ENCODE peak calls at places on chromosomes 4 and X, in nine cellular contexts. E is SW 1271, F is A673, C is cardiac muscle cell, D is hypothalamus, W is NT2/D1, Y is uterus, P is ascending aorta, O is GM12865. R is an unnamed sample.

GRCh38 chr4:71765837-71766236 is 18.0 kb downstream of the GC start:
- DNase-seq in Y (no peak), P (no peak), D (no peak), E (no peak), C (no peak), W (no peak), F (no peak), O (no peak), R (no peak)

GRCh38 chrX:24243692-24244091 is 70.2 kb downstream of the SUPT20HL2 start:
- DNase-seq in C (no peak), W (no peak), E (no peak), Y (no peak), F (peak; percentile 77), P (no peak), D (no peak), O (peak; percentile 40), R (no peak)

GRCh38 chr4:138138774-138139173 is 103.4 kb downstream of the SLC7A11 start:
- DNase-seq in F (no peak), P (no peak), Y (no peak), O (no peak), D (no peak), C (no peak), E (no peak), W (no peak), R (no peak)

GRCh38 chr4:87213425-87213824 is 7.0 kb downstream of the KLHL8 start:
- DNase-seq in D (no peak), P (no peak), F (peak; percentile 37), W (no peak), E (no peak), C (no peak), O (no peak), Y (no peak), R (peak; percentile 34)

GRCh38 chr4:6858997-6859396 is 50.6 kb upstream of the TBC1D14 start:
- DNase-seq in F (no peak), O (no peak), P (no peak), Y (no peak), C (no peak), D (no peak), E (no peak), W (no peak), R (no peak)

GRCh38 chr4:113293043-113293560 is 243.6 kb downstream of the ANK2 start:
- DNase-seq in Y (no peak), F (no peak), O (no peak), C (no peak), E (no peak), P (no peak), W (no peak), D (no peak), R (no peak)

GRCh38 chr4:139142980-139143379 is 34.0 kb downstream of the ELF2 start:
- DNase-seq in P (no peak), E (no peak), C (no peak), O (peak; percentile 23), D (no peak), F (no peak), Y (no peak), W (no peak), R (no peak)

GRCh38 chrX:67536564-67536963 is 7.3 kb upstream of the AR start:
- DNase-seq in D (no peak), P (no peak), C (no peak), E (no peak), W (no peak), Y (no peak), F (no peak), O (no peak), R (no peak)

GRCh38 chr4:131296192-131296591 is 1852.9 kb upstream of the PCDH10 start:
- DNase-seq in W (no peak), Y (no peak), C (no peak), P (no peak), F (no peak), O (no peak), E (no peak), D (no peak), R (no peak)

GRCh38 chr4:158016511-158016910 is 156.3 kb downstream of the GASK1B start:
- DNase-seq in D (no peak), W (no peak), C (no peak), F (no peak), Y (no peak), E (no peak), P (no peak), O (no peak), R (no peak)

GRCh38 chr4:138259801-138260200 is 17.7 kb upstream of the SLC7A11 start:
- DNase-seq in W (no peak), D (no peak), C (no peak), Y (no peak), F (peak; percentile 70), O (no peak), E (peak; percentile 2), P (no peak), R (no peak)

GRCh38 chr4:111755571-111755970 is 389.7 kb upstream of the FAM241A start:
- DNase-seq in Y (no peak), C (no peak), W (no peak), O (no peak), D (no peak), F (no peak), E (no peak), P (no peak), R (no peak)

GRCh38 chrX:85109235-85109634 is 105.6 kb downstream of the APOOL start:
- DNase-seq in P (no peak), F (peak; percentile 42), D (no peak), Y (no peak), E (no peak), W (no peak), C (no peak), O (peak; percentile 11), R (no peak)

GRCh38 chrX:96563663-96564062 is 121.0 kb upstream of the DIAPH2 start:
- DNase-seq in W (no peak), E (no peak), F (no peak), D (no peak), O (no peak), Y (no peak), C (no peak), P (no peak), R (no peak)

GRCh38 chrX:77009691-77010090 is 437.5 kb upstream of the FGF16 start:
- DNase-seq in E (no peak), D (no peak), P (peak; percentile 80), O (no peak), F (no peak), W (no peak), C (no peak), Y (peak; percentile 21), R (no peak)

GRCh38 chr4:28926156-28926555 is 1794.0 kb upstream of the PCDH7 start:
- DNase-seq in O (no peak), C (no peak), P (no peak), W (no peak), D (no peak), F (peak; percentile 79), E (no peak), Y (no peak), R (no peak)